ENCODE peak calls at places on chromosomes 11 and 22, in ten cellular contexts. J is heart left ventricle, K is gastrocnemius medialis, O is fibroblast of the aortic adventitia, F is HCT116, I is psoas muscle, G is thoracic aorta, M is lower leg skin, B is cardiac muscle cell, Q is pancreas. R is an unnamed sample.

GRCh38 chr11:35367491-35367890 is 51.9 kb downstream of the SLC1A2 start:
- DNase-seq in J (peak), K (peak), O (peak), F (no peak), I (no peak), G (no peak), M (no peak), B (peak), Q (no peak), R (peak)

GRCh38 chr11:134411887-134412507 is at the start of gene B3GAT1:
- DNase-seq in J (no peak), K (no peak), O (no peak), F (no peak), I (no peak), G (no peak), M (no peak), B (no peak), Q (no peak), R (no peak)

GRCh38 chr11:8863838-8864237 is 47.2 kb upstream of the AKIP1 start:
- DNase-seq in J (no peak), K (no peak), O (peak), F (no peak), I (no peak), G (no peak), M (no peak), B (peak), Q (no peak), R (peak)

GRCh38 chr11:120403966-120404365 is 67.8 kb downstream of the ARHGEF12 start:
- DNase-seq in J (no peak), K (no peak), O (no peak), F (no peak), I (no peak), G (no peak), M (no peak), B (no peak), Q (no peak), R (no peak)

GRCh38 chr22:44209343-44209742 is 28.6 kb downstream of the PARVG start:
- DNase-seq in J (no peak), K (no peak), O (no peak), F (no peak), I (no peak), G (no peak), M (no peak), B (no peak), Q (no peak), R (no peak)

GRCh38 chr11:133926466-133927246 is 30.1 kb downstream of the IGSF9B start:
- DNase-seq in J (no peak), K (no peak), O (no peak), F (no peak), I (no peak), G (no peak), M (no peak), B (no peak), Q (no peak), R (no peak)

GRCh38 chr11:24406389-24406788 is 90.5 kb upstream of the LUZP2 start:
- DNase-seq in J (no peak), K (no peak), O (no peak), F (no peak), I (no peak), G (no peak), M (peak), B (no peak), Q (no peak), R (no peak)

GRCh38 chr11:47186076-47186936 is at the start of gene PACSIN3:
- DNase-seq in J (peak), K (no peak), O (no peak), F (no peak), I (peak), G (no peak), M (no peak), B (peak), Q (peak), R (no peak)

GRCh38 chr11:122317337-122317736 is 201.3 kb upstream of the BLID start:
- DNase-seq in J (no peak), K (no peak), O (peak), F (no peak), I (no peak), G (no peak), M (no peak), B (peak), Q (no peak), R (no peak)

GRCh38 chr11:11463397-11463796 is 110.3 kb upstream of the CSNK2A3 start:
- DNase-seq in J (no peak), K (no peak), O (no peak), F (no peak), I (no peak), G (no peak), M (no peak), B (no peak), Q (no peak), R (no peak)

GRCh38 chr11:3022982-3023381 is 30.9 kb upstream of the NAP1L4 start:
- DNase-seq in J (no peak), K (no peak), O (peak), F (no peak), I (no peak), G (no peak), M (no peak), B (peak), Q (no peak), R (peak)

GRCh38 chr11:75663808-75664207 is 5.0 kb downstream of the MAP6 start:
- DNase-seq in J (no peak), K (no peak), O (no peak), F (no peak), I (no peak), G (no peak), M (no peak), B (no peak), Q (no peak), R (no peak)

GRCh38 chr11:60056349-60056969 is at the start of gene MS4A3:
- DNase-seq in J (no peak), K (no peak), O (no peak), F (no peak), I (no peak), G (no peak), M (no peak), B (no peak), Q (no peak), R (no peak)

GRCh38 chr11:57405271-57405890 is 14.9 kb upstream of the PRG2 start:
- DNase-seq in J (no peak), K (no peak), O (no peak), F (no peak), I (no peak), G (no peak), M (no peak), B (no peak), Q (no peak), R (no peak)

GRCh38 chr11:59197990-59198389 is 14.7 kb downstream of the MPEG1 start:
- DNase-seq in J (peak), K (no peak), O (peak), F (no peak), I (peak), G (peak), M (no peak), B (peak), Q (peak), R (peak)

GRCh38 chr11:115111066-115111465 is 393.1 kb downstream of the CADM1 start:
- DNase-seq in J (no peak), K (no peak), O (no peak), F (no peak), I (no peak), G (no peak), M (no peak), B (no peak), Q (no peak), R (no peak)

GRCh38 chr22:40036591-40037225 is 42.0 kb downstream of the FAM83F start:
- DNase-seq in J (peak), K (peak), O (peak), F (peak), I (peak), G (no peak), M (peak), B (peak), Q (peak), R (peak)

GRCh38 chr11:125348704-125349635 is 147.1 kb downstream of the FEZ1 start:
- DNase-seq in J (peak), K (no peak), O (peak), F (no peak), I (peak), G (no peak), M (no peak), B (peak), Q (peak), R (peak)

GRCh38 chr11:12418019-12418611 is 40.7 kb downstream of the PARVA start:
- DNase-seq in J (peak), K (no peak), O (no peak), F (no peak), I (no peak), G (no peak), M (no peak), B (peak), Q (no peak), R (no peak)

GRCh38 chr11:83691387-83692088 is 405.4 kb upstream of the CCDC90B start:
- DNase-seq in J (peak), K (no peak), O (peak), F (no peak), I (no peak), G (no peak), M (no peak), B (peak), Q (no peak), R (no peak)

GRCh38 chr11:87743002-87743401 is 432.2 kb downstream of the RAB38 start:
- DNase-seq in J (no peak), K (no peak), O (no peak), F (no peak), I (no peak), G (no peak), M (no peak), B (no peak), Q (no peak), R (no peak)

DNA sequence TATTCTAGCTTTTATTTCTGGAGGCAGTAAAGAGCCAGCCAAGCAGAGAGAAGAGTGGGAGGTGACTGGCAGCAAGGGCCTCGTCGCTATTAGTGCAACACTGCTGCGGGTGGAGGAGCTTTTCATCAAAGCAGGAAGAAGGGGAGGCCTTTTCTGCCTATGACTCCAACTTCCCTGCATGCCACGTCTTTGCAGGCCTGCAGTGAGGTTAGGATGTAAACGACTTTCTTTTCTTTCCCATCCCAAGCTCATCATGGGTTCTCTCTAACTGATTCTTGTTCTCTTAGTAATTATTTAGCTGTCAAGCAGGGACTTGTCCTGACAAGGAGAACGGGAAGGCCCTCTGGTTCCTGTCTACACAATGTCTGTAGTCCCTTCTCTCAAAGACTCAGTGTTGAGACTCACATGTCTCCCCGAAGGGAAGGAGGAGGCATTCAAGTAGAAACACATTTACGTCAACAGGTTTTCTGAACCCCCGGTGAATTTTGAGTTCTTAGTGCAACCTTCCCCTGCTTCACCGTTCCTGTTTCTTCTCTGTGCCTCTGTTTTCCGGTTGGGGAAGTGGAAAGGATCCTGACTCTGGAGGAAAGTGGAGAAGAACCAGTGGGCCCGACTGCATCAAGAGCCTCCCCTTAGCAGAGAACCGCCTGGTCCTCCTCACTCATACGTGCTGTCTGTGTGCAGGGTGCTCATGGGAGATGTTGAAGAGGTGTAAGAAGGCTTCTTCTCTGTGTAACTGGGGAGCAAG is 56.9 kb downstream of the PACS1 start:
- DNase-seq in J (peak), K (peak), O (peak), F (no peak), I (peak), G (peak), M (no peak), B (peak), Q (no peak), R (peak)
- TF ChIP-seq CTCF in J (no peak), K (no peak), O (peak), F (no peak), I (no peak), G (no peak), M (no peak), B (no peak), Q (no peak), R (no peak)

GRCh38 chr11:77138106-77138649 is 10.1 kb downstream of the MYO7A start:
- DNase-seq in J (no peak), K (no peak), O (no peak), F (no peak), I (no peak), G (no peak), M (no peak), B (no peak), Q (no peak), R (no peak)

GRCh38 chr11:77136074-77136473 is 8.0 kb downstream of the MYO7A start:
- DNase-seq in J (no peak), K (no peak), O (peak), F (no peak), I (no peak), G (no peak), M (no peak), B (peak), Q (no peak), R (no peak)

GRCh38 chr11:77137421-77137820 is 9.4 kb downstream of the MYO7A start:
- DNase-seq in J (no peak), K (no peak), O (no peak), F (no peak), I (no peak), G (no peak), M (no peak), B (no peak), Q (no peak), R (no peak)

GRCh38 chr11:77136784-77137420 is 8.9 kb downstream of the MYO7A start:
- DNase-seq in J (no peak), K (no peak), O (no peak), F (no peak), I (no peak), G (no peak), M (no peak), B (no peak), Q (no peak), R (no peak)

GRCh38 chr11:77135069-77135468 is 7.0 kb downstream of the MYO7A start:
- DNase-seq in J (no peak), K (no peak), O (no peak), F (no peak), I (no peak), G (no peak), M (no peak), B (no peak), Q (no peak), R (no peak)
- H3K4me3 ChIP-seq in J (no peak), K (no peak), O (no peak), F (no peak), I (no peak), G (no peak), M (no peak), B (no peak), Q (no peak), R (no peak)

DNA sequence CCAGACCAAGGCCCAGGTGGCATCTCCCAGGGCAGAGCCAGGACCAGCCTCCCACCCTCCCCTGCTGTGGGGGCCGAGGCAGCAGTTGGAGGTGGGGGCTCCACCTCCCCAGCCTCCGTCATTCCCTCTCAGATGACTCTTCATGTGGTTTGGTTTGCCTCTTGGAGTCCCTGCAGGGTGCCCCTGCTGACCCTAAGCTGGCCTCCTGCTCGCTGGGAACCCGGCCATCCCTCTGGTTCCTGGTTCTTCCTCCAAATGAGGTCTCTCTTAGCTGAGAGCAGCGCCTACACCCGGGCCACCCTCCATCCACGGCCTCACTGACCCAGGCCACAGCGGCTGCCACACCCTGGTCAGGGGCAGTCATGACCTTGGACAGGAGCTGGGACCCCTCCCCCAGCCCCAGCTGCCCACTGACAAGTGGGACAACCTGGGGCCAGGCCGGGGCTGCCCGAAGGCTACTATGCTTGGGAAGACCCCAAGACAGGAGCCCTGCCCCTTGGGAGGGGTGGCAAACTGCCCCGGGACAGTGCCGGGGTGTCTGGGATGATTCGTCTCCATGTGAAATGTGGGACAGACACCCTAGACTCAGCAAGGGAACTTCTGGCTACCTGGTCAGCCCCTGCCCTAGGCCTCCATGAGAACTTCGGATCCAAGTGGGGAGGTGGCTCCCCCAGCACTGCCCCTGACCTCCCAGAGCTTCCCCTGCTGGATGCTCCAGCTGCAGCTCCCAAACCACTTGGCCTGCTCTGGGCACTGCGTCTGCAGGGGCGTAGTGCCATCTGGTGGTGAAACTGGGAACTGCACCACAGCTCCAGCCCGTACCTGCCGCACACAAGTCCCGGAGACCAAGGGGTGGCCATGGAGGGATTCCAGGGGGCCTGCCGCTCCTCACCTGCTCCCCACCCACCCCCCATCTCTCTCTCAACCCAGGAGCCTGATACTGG is 194.5 kb downstream of the IGLL1 start:
- DNase-seq in J (peak), K (peak), O (peak), F (peak), I (peak), G (peak), M (peak), B (peak), Q (peak), R (peak)
- TF ChIP-seq CTCF in J (peak), K (peak), O (peak), F (peak), I (peak), G (peak), M (no peak), B (peak), Q (peak), R (peak)

GRCh38 chr11:72363112-72363511 is 71.2 kb downstream of the CLPB start:
- DNase-seq in J (no peak), K (no peak), O (no peak), F (no peak), I (no peak), G (no peak), M (no peak), B (no peak), Q (no peak), R (peak)
- H3K4me3 ChIP-seq in J (no peak), K (no peak), O (no peak), F (no peak), I (no peak), G (no peak), M (no peak), B (no peak), Q (no peak), R (no peak)

DNA sequence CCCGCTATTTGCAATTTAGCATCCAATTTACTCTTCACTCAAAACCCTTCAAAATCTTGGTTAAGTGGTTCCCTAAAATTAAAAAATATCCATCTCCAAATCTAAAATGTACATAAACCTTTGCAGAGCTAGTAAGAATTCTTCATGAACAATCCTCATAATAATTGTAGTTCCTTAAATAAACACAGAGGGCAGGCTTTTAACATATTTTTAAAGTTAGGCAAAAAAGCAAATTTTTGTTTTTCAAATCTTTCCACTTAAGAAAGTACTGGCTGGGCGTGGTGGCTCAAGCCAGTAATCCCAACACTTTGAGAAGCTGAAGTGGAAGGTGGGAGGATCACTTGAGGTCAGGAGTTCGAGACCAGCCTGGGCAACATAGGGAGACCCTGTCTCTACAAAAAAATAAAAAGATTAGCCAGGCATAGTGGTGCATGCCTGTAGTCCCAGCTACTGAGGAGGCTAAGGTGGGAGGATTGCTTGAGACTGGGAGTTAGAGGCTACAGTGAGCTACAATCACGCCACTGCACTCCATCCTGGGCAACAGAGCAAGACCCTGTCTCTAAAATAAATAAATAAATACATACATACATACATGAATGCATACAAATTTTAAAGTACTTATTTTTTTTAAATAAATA is 25.1 kb upstream of the PLAAT3 start:
- DNase-seq in J (no peak), K (no peak), O (peak), F (no peak), I (no peak), G (no peak), M (no peak), B (peak), Q (no peak), R (no peak)
- TF ChIP-seq CTCF in J (peak), K (peak), O (peak), F (peak), I (peak), G (peak), M (no peak), B (peak), Q (peak), R (no peak)